ENCODE peak calls at places on chromosomes 16 and 17, in six cellular contexts. X is WTC11, P is H1, D is K562, U is HepG2, A is GM12878. T is an unnamed sample.

GRCh38 chr17:4560837-4561241 is 462 bp upstream of the GGT6 start:
- DNase-seq in X (peak), P (no peak), D (peak), U (peak), A (no peak), T (peak)

GRCh38 chr17:78263063-78263735 is 31.8 kb downstream of the TMEM235 start:
- DNase-seq in X (no peak), P (peak), D (peak), U (peak), A (no peak), T (no peak)

GRCh38 chr17:17712268-17712924 is 31.1 kb downstream of the RAI1 start:
- DNase-seq in X (no peak), P (no peak), D (no peak), U (no peak), A (peak), T (no peak)

GRCh38 chr17:19672009-19672837 is 23.7 kb downstream of the ALDH3A2 start:
- DNase-seq in X (no peak), P (peak), D (no peak), U (peak), A (no peak), T (no peak)

GRCh38 chr16:5582529-5582928 is 484.9 kb upstream of the EEF2KMT start:
- DNase-seq in X (no peak), P (no peak), D (no peak), U (no peak), A (no peak), T (no peak)

GRCh38 chr17:21302711-21303425 is 18.4 kb downstream of the MAP2K3 start:
- DNase-seq in X (no peak), P (no peak), D (peak), U (no peak), A (no peak), T (no peak)

GRCh38 chr17:44496815-44497214 is 6.4 kb downstream of the GPATCH8 start:
- DNase-seq in X (no peak), P (no peak), D (no peak), U (no peak), A (no peak), T (no peak)

GRCh38 chr16:89112377-89113151 is 18.9 kb downstream of the ACSF3 start:
- DNase-seq in X (no peak), P (no peak), D (no peak), U (no peak), A (no peak), T (no peak)

GRCh38 chr17:82932146-82933005 is 92.6 kb upstream of the ZNF750 start:
- DNase-seq in X (peak), P (no peak), D (no peak), U (no peak), A (no peak), T (no peak)

GRCh38 chr17:72136692-72137550 is 16.1 kb downstream of the SOX9 start:
- DNase-seq in X (no peak), P (no peak), D (no peak), U (no peak), A (no peak), T (no peak)

GRCh38 chr17:45784583-45785372 is 658 bp downstream of the CRHR1 start:
- DNase-seq in X (peak), P (peak), D (peak), U (peak), A (no peak), T (peak)

GRCh38 chr16:9484901-9485300 is 393.5 kb downstream of the HAPSTR1 start:
- DNase-seq in X (no peak), P (no peak), D (no peak), U (no peak), A (no peak), T (no peak)

GRCh38 chr17:17200831-17201230 is 5.3 kb downstream of the PLD6 start:
- DNase-seq in X (no peak), P (no peak), D (no peak), U (no peak), A (no peak), T (no peak)

GRCh38 chr17:4786111-4786491 is at the start of gene VMO1:
- DNase-seq in X (peak), P (no peak), D (no peak), U (no peak), A (no peak), T (peak)

GRCh38 chr17:21373034-21373433 is 3.1 kb upstream of the KCNJ12 start:
- DNase-seq in X (no peak), P (no peak), D (no peak), U (no peak), A (no peak), T (no peak)

GRCh38 chr16:80804451-80805383 is at the start of gene CDYL2:
- DNase-seq in X (peak), P (peak), D (peak), U (no peak), A (no peak), T (peak)

GRCh38 chr17:35345926-35346771 is 27.3 kb downstream of the SLFN11 start:
- DNase-seq in X (peak), P (peak), D (no peak), U (no peak), A (no peak), T (peak)

GRCh38 chr17:81967533-81968395 is 6.8 kb upstream of the NOTUM start:
- DNase-seq in X (peak), P (peak), D (peak), U (peak), A (peak), T (peak)

GRCh38 chr17:61574542-61575351 is 16.3 kb downstream of the NACA2 start:
- DNase-seq in X (peak), P (no peak), D (no peak), U (peak), A (no peak), T (peak)

GRCh38 chr17:53837131-53837530 is 14.4 kb downstream of the KIF2B start:
- DNase-seq in X (no peak), P (no peak), D (no peak), U (no peak), A (no peak), T (no peak)

GRCh38 chr16:2147981-2148671 is at the start of gene RAB26:
- DNase-seq in X (peak), P (peak), D (peak), U (peak), A (no peak), T (peak)

GRCh38 chr17:55273579-55274370 is 9.0 kb downstream of the HLF start:
- DNase-seq in X (no peak), P (no peak), D (no peak), U (no peak), A (no peak), T (peak)

GRCh38 chr16:46736695-46737094 is 11.4 kb downstream of the MYLK3 start:
- DNase-seq in X (no peak), P (no peak), D (no peak), U (no peak), A (no peak), T (no peak)

GRCh38 chr16:13866073-13866472 is 53.9 kb upstream of the ERCC4 start:
- DNase-seq in X (peak), P (peak), D (peak), U (peak), A (no peak), T (peak)

GRCh38 chr16:30429418-30429677 is 482 bp downstream of the DCTPP1 start:
- DNase-seq in X (no peak), P (no peak), D (no peak), U (no peak), A (no peak), T (peak)

GRCh38 chr17:40511667-40512221 is 10.3 kb upstream of the TNS4 start:
- DNase-seq in X (no peak), P (no peak), D (no peak), U (no peak), A (no peak), T (no peak)

GRCh38 chr17:34672176-34672785 is 92.9 kb downstream of the TMEM132E start:
- DNase-seq in X (no peak), P (no peak), D (no peak), U (no peak), A (no peak), T (no peak)

GRCh38 chr16:73771196-73771595 is 525.4 kb upstream of the PSMD7 start:
- DNase-seq in X (no peak), P (no peak), D (no peak), U (no peak), A (no peak), T (no peak)

GRCh38 chr17:17426184-17426583 is 50.6 kb upstream of the MED9 start:
- DNase-seq in X (no peak), P (no peak), D (no peak), U (no peak), A (no peak), T (no peak)

GRCh38 chr16:71201054-71201453 is 29.5 kb downstream of the HYDIN start:
- DNase-seq in X (no peak), P (no peak), D (no peak), U (no peak), A (no peak), T (no peak)

GRCh38 chr17:75830168-75831031 is 13.8 kb downstream of the UNC13D start:
- DNase-seq in X (peak), P (peak), D (no peak), U (no peak), A (no peak), T (peak)

GRCh38 chr16:81720973-81721907 is 57.9 kb upstream of the PLCG2 start:
- DNase-seq in X (no peak), P (no peak), D (no peak), U (no peak), A (no peak), T (no peak)

GRCh38 chr17:68614718-68615117 is 13.6 kb upstream of the FAM20A start:
- DNase-seq in X (no peak), P (no peak), D (no peak), U (no peak), A (no peak), T (no peak)

GRCh38 chr16:1244881-1245280 is 4.4 kb downstream of the TPSAB1 start:
- DNase-seq in X (no peak), P (no peak), D (no peak), U (no peak), A (no peak), T (no peak)

GRCh38 chr17:8221663-8222379 is 11.4 kb upstream of the AURKB start:
- DNase-seq in X (peak), P (peak), D (peak), U (no peak), A (peak), T (peak)

GRCh38 chr16:10511829-10512228 is 68.6 kb downstream of the EMP2 start:
- DNase-seq in X (no peak), P (no peak), D (no peak), U (no peak), A (no peak), T (no peak)

GRCh38 chr17:80872999-80873951 is 118.4 kb upstream of the CHMP6 start:
- DNase-seq in X (peak), P (no peak), D (no peak), U (no peak), A (no peak), T (peak)

GRCh38 chr17:80877829-80878303 is 113.8 kb upstream of the CHMP6 start:
- DNase-seq in X (no peak), P (no peak), D (no peak), U (no peak), A (no peak), T (no peak)

GRCh38 chr17:80877095-80877828 is 114.4 kb upstream of the CHMP6 start:
- DNase-seq in X (peak), P (no peak), D (no peak), U (no peak), A (peak), T (no peak)

GRCh38 chr17:80872011-80872929 is 119.4 kb upstream of the CHMP6 start:
- DNase-seq in X (peak), P (no peak), D (no peak), U (no peak), A (no peak), T (no peak)

GRCh38 chr17:80874866-80875445 is 116.7 kb upstream of the CHMP6 start:
- DNase-seq in X (peak), P (no peak), D (no peak), U (no peak), A (no peak), T (no peak)
- TF ChIP-seq CREB1 in X (no peak), P (no peak), D (no peak), U (no peak), A (no peak), T (no peak)

GRCh38 chr17:50570516-50570915 is 10.0 kb downstream of the CACNA1G start:
- DNase-seq in X (no peak), P (no peak), D (no peak), U (no peak), A (no peak), T (no peak)
- TF ChIP-seq CREB1 in X (no peak), P (no peak), D (no peak), U (no peak), A (no peak), T (no peak)

GRCh38 chr17:48047741-48048320 is 328 bp upstream of the NFE2L1 start:
- DNase-seq in X (peak), P (peak), D (peak), U (peak), A (peak), T (peak)

GRCh38 chr17:48051278-48051677 is 3.1 kb downstream of the NFE2L1 start:
- DNase-seq in X (no peak), P (no peak), D (no peak), U (no peak), A (no peak), T (no peak)

GRCh38 chr17:48047113-48047740 is 932 bp upstream of the NFE2L1 start:
- DNase-seq in X (no peak), P (no peak), D (no peak), U (no peak), A (no peak), T (peak)

GRCh38 chr17:48046296-48046695 is 1.9 kb upstream of the NFE2L1 start:
- DNase-seq in X (no peak), P (no peak), D (no peak), U (no peak), A (no peak), T (no peak)

DNA sequence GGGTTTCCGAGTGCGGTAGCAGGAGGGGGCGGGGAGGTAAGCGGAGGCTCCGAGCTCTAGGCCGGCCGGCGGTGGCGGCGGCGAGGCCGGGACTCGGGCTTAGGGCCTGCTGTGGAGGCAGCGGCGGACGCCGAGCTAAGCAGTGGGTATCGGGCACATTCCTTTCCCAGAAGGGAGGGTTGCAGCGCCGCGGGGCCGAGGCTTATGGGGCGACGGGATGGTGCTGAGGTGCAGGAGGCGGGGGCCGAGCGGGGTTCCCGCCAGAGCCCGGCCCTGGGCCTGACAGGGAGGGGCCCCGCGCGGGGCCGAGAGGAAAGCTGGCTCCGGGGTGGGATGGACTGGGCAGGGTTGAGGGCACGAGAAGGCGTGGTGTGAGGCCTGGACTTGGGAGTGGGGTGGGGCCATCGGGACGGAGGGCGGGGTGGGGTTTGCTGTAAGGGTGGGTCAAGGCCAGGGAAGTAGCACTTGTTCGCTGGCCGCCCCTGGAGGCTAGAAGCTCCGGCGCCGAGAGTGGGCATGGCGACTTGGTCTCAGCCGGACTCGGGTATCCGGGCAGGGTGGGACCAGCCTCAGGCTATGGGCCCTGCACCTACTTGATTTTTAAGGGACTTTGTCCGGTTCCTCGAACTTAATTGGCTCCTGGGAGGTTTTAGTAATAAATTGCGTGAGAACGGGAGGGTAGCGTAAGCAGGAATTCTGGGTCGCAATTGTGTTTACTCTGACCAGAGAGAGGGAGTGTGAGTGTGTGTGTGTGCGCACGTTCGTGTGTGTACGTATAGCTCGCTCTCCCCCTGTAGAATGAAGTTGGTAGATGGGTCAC is at the start of gene NFE2L1:
- DNase-seq in X (peak), P (no peak), D (peak), U (peak), A (peak), T (peak)
- TF ChIP-seq CREB1 in X (no peak), P (no peak), D (no peak), U (no peak), A (no peak), T (no peak)

DNA sequence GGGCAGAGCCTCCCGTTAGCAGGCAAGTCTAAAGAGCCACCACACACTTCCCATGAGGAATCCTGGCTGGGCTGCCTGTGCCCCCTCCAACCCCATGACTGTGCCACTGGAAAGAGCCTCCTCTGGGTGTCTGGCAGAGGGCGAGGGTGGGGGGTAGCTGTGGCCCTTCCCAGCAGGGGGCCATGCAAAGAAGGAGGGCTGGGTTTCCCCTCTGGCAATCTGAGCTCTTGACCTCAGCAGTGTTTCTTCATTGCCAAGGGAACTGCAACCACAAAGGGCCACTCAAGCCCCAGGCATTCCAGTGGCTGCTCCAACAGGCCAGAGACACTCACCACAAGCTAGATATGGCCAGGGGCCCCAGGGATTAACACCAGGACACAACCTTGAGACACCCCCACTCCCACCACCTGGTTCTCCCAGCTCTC is 1.7 kb upstream of the RRAD start:
- DNase-seq in X (peak), P (no peak), D (no peak), U (peak), A (no peak), T (peak)
- TF ChIP-seq CREB1 in X (no peak), P (no peak), D (no peak), U (no peak), A (no peak), T (no peak)

GRCh38 chr16:57493767-57494166 is 7.5 kb upstream of the DOK4 start:
- DNase-seq in X (no peak), P (no peak), D (no peak), U (no peak), A (no peak), T (no peak)
- TF ChIP-seq CREB1 in X (no peak), P (no peak), D (no peak), U (no peak), A (no peak), T (no peak)

DNA sequence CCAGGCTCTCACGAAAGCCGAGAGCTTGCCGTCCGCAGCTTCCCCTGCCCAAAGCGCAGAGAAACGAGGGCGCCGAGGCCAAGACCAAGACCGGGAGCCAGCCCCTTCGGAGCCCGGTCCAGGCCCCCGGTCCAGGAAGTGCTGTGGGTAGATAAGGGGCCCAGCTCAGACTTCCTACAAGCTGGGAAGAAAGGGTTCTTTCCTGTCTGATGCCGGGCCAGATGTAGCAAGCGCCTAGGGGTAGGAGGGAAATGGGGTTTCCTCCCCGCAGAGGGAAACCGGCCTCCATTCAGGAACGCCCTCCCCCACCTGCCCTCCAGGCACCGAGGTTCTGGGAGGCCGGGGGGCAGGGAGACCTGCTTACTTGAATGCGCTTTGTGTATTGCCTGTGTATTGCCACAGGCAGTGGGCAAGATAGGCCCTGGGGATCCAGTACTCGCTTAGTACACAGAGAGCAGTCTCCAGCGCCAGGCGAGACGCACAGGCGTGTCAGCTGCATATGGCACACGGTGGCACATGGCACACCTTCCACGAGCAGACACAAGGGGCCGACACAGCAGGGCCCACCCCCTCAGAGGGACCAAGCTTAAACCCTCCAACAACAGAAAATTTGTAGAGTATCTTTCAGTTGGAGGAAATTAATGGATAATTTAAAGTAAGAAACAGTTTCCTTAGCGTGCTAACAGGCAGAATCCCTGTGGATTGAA is 1.0 kb upstream of the CYB561 start:
- DNase-seq in X (peak), P (peak), D (no peak), U (no peak), A (no peak), T (peak)
- TF ChIP-seq CREB1 in X (no peak), P (no peak), D (no peak), U (no peak), A (no peak), T (no peak)

GRCh38 chr17:73909156-73909555 is 264.9 kb upstream of the SDK2 start:
- DNase-seq in X (no peak), P (no peak), D (no peak), U (no peak), A (no peak), T (no peak)

GRCh38 chr17:73910216-73910615 is 266.0 kb upstream of the SDK2 start:
- DNase-seq in X (no peak), P (no peak), D (no peak), U (no peak), A (no peak), T (no peak)

GRCh38 chr17:73914536-73915274 is 270.5 kb upstream of the SDK2 start:
- DNase-seq in X (no peak), P (no peak), D (no peak), U (no peak), A (no peak), T (no peak)

GRCh38 chr17:73912360-73912746 is 268.1 kb upstream of the SDK2 start:
- DNase-seq in X (no peak), P (no peak), D (no peak), U (no peak), A (no peak), T (no peak)

DNA sequence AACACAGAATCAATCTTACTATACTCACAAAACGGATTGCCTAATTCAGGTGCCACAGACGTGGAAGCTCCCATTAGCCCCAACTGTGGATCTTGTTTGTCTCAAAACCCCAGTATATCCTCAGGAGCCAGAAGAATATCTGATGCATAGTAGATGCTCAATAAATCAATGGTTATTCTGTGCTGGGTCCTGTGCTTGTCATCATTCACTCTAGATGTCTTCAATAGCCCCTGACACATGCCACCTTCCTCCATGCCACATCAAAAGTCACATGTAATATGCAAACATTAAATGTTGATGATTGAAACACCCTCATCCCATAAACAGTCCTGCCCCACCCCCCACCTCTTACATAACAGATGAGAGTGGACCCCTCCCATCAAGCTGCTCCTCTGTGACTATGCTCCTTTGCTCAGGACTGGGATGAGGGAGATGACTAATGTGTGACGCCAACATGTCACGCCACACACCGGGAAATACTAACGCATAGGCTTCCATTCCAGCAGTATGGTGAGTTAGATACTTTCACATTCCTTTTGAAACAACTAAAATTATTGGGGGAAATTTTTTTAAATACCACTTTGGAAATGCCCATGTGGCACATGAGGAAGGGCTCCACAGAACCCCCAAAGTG is 267.6 kb upstream of the SDK2 start:
- DNase-seq in X (no peak), P (no peak), D (no peak), U (no peak), A (no peak), T (no peak)
- TF ChIP-seq CREB1 in X (no peak), P (no peak), D (no peak), U (no peak), A (no peak), T (no peak)